ENCODE peak calls at places on chromosomes 13 and 19, in four cellular contexts. I is IMR-90, O is heart left ventricle, X is uterus. C is an unnamed sample.

GRCh38 chr19:42497492-42498226 is 30.6 kb downstream of the CEACAM1 start:
- DNase-seq in I (no peak), O (no peak), X (no peak), C (no peak)

GRCh38 chr19:38830039-38830733 is 1.4 kb downstream of the ECH1 start:
- DNase-seq in I (peak), O (no peak), X (no peak), C (no peak)

GRCh38 chr13:41137241-41137640 is 4.6 kb upstream of the KBTBD6 start:
- DNase-seq in I (peak), O (no peak), X (no peak), C (no peak)

GRCh38 chr13:55230570-55230908 is 1910.2 kb upstream of the PRR20A start:
- DNase-seq in I (no peak), O (no peak), X (no peak), C (no peak)

GRCh38 chr13:53010374-53011105 is 18.1 kb upstream of the OLFM4 start:
- DNase-seq in I (no peak), O (no peak), X (no peak), C (no peak)

GRCh38 chr13:37313383-37313782 is 207.9 kb upstream of the CSNK1A1L start:
- DNase-seq in I (peak), O (no peak), X (no peak), C (no peak)

GRCh38 chr19:4987692-4988370 is 18.9 kb downstream of the KDM4B start:
- DNase-seq in I (peak), O (no peak), X (no peak), C (no peak)

GRCh38 chr19:3547301-3547731 is 8.3 kb downstream of the TEKTIP1 start:
- DNase-seq in I (no peak), O (no peak), X (no peak), C (no peak)

GRCh38 chr19:51501594-51502263 is at the start of gene SIGLEC12:
- DNase-seq in I (no peak), O (peak), X (no peak), C (no peak)

GRCh38 chr13:95243207-95243606 is 58.0 kb downstream of the ABCC4 start:
- DNase-seq in I (no peak), O (no peak), X (no peak), C (no peak)

GRCh38 chr13:36294061-36294460 is 3.6 kb downstream of the CCDC169 start:
- DNase-seq in I (no peak), O (no peak), X (no peak), C (no peak)

GRCh38 chr19:581399-582111 is 8.1 kb upstream of the HCN2 start:
- DNase-seq in I (no peak), O (no peak), X (no peak), C (no peak)

GRCh38 chr19:13959141-13959961 is 7.0 kb downstream of the DCAF15 start:
- DNase-seq in I (no peak), O (no peak), X (no peak), C (no peak)

GRCh38 chr13:104586010-104586746 is 1520.0 kb upstream of the SLC10A2 start:
- DNase-seq in I (peak), O (no peak), X (no peak), C (no peak)

GRCh38 chr13:32849369-32849768 is 166.9 kb upstream of the KL start:
- DNase-seq in I (no peak), O (no peak), X (no peak), C (no peak)

GRCh38 chr13:52112606-52113005 is 16.3 kb downstream of the NEK5 start:
- DNase-seq in I (no peak), O (no peak), X (no peak), C (no peak)

GRCh38 chr13:27131202-27131623 is 40.4 kb downstream of the USP12 start:
- DNase-seq in I (peak), O (no peak), X (no peak), C (no peak)

GRCh38 chr13:73416093-73416492 is 357.3 kb downstream of the KLF5 start:
- DNase-seq in I (no peak), O (no peak), X (no peak), C (no peak)

GRCh38 chr19:12789098-12789903 is 2.0 kb upstream of the JUNB start:
- DNase-seq in I (peak), O (no peak), X (peak), C (no peak)

GRCh38 chr13:31522431-31522830 is 216.9 kb upstream of the RXFP2 start:
- DNase-seq in I (no peak), O (no peak), X (no peak), C (no peak)

GRCh38 chr19:1411255-1412191 is 4.1 kb downstream of the DAZAP1 start:
- DNase-seq in I (peak), O (peak), X (no peak), C (peak)

GRCh38 chr19:54674021-54674617 is 11.3 kb downstream of the LILRB4 start:
- DNase-seq in I (no peak), O (no peak), X (no peak), C (no peak)

GRCh38 chr13:113962386-113962785 is 11.5 kb downstream of the C13orf46 start:
- DNase-seq in I (no peak), O (peak), X (no peak), C (no peak)

GRCh38 chr13:92901739-92902138 is 324.9 kb upstream of the GPC6 start:
- DNase-seq in I (no peak), O (no peak), X (no peak), C (no peak)

GRCh38 chr13:46523972-46524737 is 28.8 kb upstream of the LRCH1 start:
- DNase-seq in I (no peak), O (no peak), X (no peak), C (no peak)

GRCh38 chr19:7743425-7743841 is 3.9 kb downstream of the CD209 start:
- DNase-seq in I (no peak), O (no peak), X (no peak), C (no peak)

GRCh38 chr19:40143612-40144011 is 47.6 kb upstream of the MAP3K10 start:
- DNase-seq in I (no peak), O (peak), X (no peak), C (no peak)

GRCh38 chr13:76921516-76921915 is 26.8 kb upstream of the ACOD1 start:
- DNase-seq in I (no peak), O (no peak), X (no peak), C (no peak)

GRCh38 chr13:80312967-80313366 is 28.0 kb downstream of the SPRY2 start:
- DNase-seq in I (peak), O (no peak), X (no peak), C (no peak)

GRCh38 chr19:49921871-49922755 is 6.9 kb upstream of the ATF5 start:
- DNase-seq in I (peak), O (no peak), X (no peak), C (no peak)

GRCh38 chr13:26919311-26919710 is 158.7 kb upstream of the GPR12 start:
- DNase-seq in I (no peak), O (no peak), X (no peak), C (no peak)

GRCh38 chr13:93861818-93862217 is 617.7 kb downstream of the DCT start:
- DNase-seq in I (peak), O (no peak), X (no peak), C (no peak)

GRCh38 chr13:73065665-73066350 is 7.0 kb downstream of the KLF5 start:
- DNase-seq in I (no peak), O (no peak), X (no peak), C (no peak)

DNA sequence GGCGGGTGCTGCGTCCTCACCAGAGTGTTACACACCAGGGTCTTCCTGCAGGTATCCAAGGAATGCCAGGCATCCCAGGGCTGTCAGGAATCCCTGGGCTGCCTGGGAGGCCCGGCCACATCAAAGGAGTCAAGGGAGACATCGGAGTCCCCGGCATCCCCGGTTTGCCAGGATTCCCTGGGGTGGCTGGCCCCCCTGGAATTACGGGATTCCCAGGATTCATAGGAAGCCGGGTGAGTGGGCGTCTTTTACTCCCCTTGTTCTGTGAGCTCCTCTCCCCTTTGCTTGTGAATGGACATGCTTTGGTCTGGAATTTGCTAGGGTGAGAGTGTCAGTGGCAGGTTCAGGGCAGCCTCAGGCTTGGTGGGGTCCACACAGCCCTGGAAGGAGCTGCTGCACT is 75.9 kb downstream of the RAB20 start:
- DNase-seq in I (no peak), O (no peak), X (no peak), C (no peak)
- H3K27ac ChIP-seq in I (no peak), O (no peak), X (no peak), C (no peak)

DNA sequence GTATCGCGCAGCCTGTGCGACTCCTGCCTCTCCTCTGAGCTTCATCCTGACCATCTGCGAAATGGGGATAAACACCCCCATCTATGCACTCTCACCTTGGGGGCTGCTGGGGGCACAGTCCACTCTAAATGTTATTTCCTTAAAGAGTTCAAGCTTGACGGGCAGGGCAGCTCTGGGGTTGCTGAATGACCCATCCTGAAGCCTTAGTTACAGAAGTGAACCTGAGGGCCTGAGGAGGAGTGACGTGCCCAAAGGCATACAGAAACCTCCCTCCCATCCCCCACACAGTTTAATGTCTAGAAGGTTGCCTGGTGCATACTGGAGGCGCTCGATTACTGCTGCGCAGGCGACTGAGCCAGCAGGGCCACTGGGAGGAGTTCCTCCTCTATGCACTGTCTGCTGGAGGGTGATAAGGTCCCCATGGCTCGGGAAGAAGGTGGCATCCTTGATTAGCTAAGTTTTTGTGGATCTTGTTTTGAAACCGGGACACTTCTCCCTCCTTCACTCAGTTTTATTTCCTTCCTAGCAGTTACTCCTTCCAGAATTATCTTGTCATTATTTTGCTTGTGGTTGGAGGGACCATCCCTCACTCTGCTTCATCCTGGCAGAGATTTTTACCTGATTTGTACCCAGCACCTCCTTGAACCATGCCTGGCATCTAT is 572 bp upstream of the FKBP8 start:
- DNase-seq in I (peak), O (peak), X (peak), C (no peak)
- H3K27ac ChIP-seq in I (peak), O (peak), X (peak), C (no peak)

GRCh38 chr19:44930088-44930487 is 11.9 kb upstream of the APOC4 start:
- DNase-seq in I (no peak), O (no peak), X (no peak), C (no peak)
- H3K27ac ChIP-seq in I (no peak), O (no peak), X (no peak), C (no peak)

GRCh38 chr13:98476538-98476966 is 100.4 kb downstream of the STK24 start:
- DNase-seq in I (peak), O (no peak), X (peak), C (no peak)
- H3K27ac ChIP-seq in I (peak), O (no peak), X (peak), C (no peak)

DNA sequence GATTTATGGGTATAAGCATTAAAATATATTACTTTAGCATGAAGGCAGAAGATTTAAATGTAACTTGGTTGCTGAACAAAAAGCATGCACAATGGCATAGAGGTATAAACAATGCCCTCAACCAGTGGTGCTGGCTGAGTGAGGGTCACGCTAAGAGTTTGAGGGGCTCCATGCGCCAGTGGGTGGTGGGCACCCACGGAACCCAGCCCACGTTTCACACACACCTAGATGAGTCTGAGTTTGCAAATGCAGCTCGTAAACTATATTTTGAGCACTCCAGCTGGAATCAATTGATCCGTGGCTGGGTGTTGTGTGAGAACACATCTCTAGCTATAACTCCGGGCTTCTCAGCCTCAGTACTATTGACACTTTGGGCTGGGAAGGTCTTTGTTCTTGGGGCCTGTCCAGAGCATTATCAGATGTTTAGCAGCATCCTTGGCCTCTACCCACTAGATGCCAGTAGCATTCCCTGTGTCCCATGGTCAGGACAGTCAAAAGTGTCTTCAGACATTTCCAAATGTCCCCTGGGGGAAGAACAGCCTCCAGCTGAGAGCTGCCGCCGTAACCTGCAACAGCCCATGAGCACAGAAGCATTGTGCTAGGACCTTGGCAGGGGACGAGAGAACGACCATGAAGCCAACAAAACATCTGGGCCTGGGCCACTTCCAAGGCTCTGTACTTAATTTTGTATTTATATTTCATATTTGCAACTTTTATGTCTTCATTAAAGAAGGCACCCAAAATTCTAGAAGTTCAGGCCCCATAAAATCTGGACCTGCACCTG is 108.1 kb upstream of the SOX1 start:
- DNase-seq in I (no peak), O (no peak), X (no peak), C (no peak)
- H3K27ac ChIP-seq in I (no peak), O (no peak), X (no peak), C (no peak)

C was measured in thoracic aorta.